ENCODE peak calls at places on chromosomes 1 and 21, in four cellular contexts. M is fibroblast of lung, W is heart right ventricle, T is lung. N is an unnamed sample.
A peak's percentile ranks its signal among the peaks of the same experiment; 100 is the strongest.

GRCh38 chr1:94048413-94049164 is 72.4 kb downstream of the ABCA4 start:
- DNase-seq in M (peak; percentile 15), W (peak; percentile 62), T (no peak), N (no peak)

GRCh38 chr1:116737020-116737854 is 17.0 kb upstream of the CD2 start:
- DNase-seq in M (peak; percentile 50), W (peak; percentile 36), T (no peak), N (peak; percentile 59)

GRCh38 chr1:56911539-56911938 is 54.3 kb downstream of the C8B start:
- DNase-seq in M (no peak), W (no peak), T (no peak), N (no peak)

GRCh38 chr1:56477164-56478111 is 101.9 kb downstream of the PLPP3 start:
- DNase-seq in M (peak; percentile 63), W (peak; percentile 73), T (peak; percentile 74), N (peak; percentile 52)

GRCh38 chr1:193069748-193070394 is 10.5 kb downstream of the RO60 start:
- DNase-seq in M (peak; percentile 26), W (no peak), T (no peak), N (no peak)

GRCh38 chr1:35706846-35707245 is 11.8 kb downstream of the C1orf216 start:
- DNase-seq in M (no peak), W (no peak), T (no peak), N (no peak)

GRCh38 chr1:95440511-95440910 is 206.5 kb downstream of the RWDD3 start:
- DNase-seq in M (no peak), W (no peak), T (no peak), N (no peak)

GRCh38 chr1:115084902-115085505 is 4.3 kb downstream of the TSPAN2 start:
- DNase-seq in M (no peak), W (peak; percentile 21), T (no peak), N (no peak)

GRCh38 chr21:27132270-27132669 is 165.4 kb upstream of the ADAMTS5 start:
- DNase-seq in M (peak; percentile 77), W (no peak), T (no peak), N (no peak)

GRCh38 chr1:3069491-3070303 is 694 bp downstream of the PRDM16 start:
- DNase-seq in M (peak; percentile 75), W (peak; percentile 68), T (peak; percentile 63), N (no peak)

GRCh38 chr1:21089299-21089698 is 87.4 kb downstream of the EIF4G3 start:
- DNase-seq in M (no peak), W (no peak), T (no peak), N (no peak)

GRCh38 chr21:35529141-35529863 is 480.2 kb upstream of the RUNX1 start:
- DNase-seq in M (peak; percentile 58), W (no peak), T (no peak), N (no peak)

GRCh38 chr1:7388488-7389185 is 382.5 kb upstream of the VAMP3 start:
- DNase-seq in M (peak; percentile 22), W (peak; percentile 57), T (no peak), N (peak; percentile 21)

GRCh38 chr1:64881281-64881680 is 85.1 kb downstream of the JAK1 start:
- DNase-seq in M (no peak), W (no peak), T (no peak), N (no peak)

GRCh38 chr1:80961464-80962190 is 839.1 kb upstream of the ADGRL2 start:
- DNase-seq in M (no peak), W (no peak), T (no peak), N (no peak)

GRCh38 chr1:22039594-22040347 is 12.7 kb upstream of the CDC42 start:
- DNase-seq in M (peak; percentile 89), W (peak; percentile 78), T (peak; percentile 85), N (peak; percentile 89)

GRCh38 chr1:40856656-40857302 is 5.4 kb downstream of the CITED4 start:
- DNase-seq in M (no peak), W (no peak), T (no peak), N (no peak)

DNA sequence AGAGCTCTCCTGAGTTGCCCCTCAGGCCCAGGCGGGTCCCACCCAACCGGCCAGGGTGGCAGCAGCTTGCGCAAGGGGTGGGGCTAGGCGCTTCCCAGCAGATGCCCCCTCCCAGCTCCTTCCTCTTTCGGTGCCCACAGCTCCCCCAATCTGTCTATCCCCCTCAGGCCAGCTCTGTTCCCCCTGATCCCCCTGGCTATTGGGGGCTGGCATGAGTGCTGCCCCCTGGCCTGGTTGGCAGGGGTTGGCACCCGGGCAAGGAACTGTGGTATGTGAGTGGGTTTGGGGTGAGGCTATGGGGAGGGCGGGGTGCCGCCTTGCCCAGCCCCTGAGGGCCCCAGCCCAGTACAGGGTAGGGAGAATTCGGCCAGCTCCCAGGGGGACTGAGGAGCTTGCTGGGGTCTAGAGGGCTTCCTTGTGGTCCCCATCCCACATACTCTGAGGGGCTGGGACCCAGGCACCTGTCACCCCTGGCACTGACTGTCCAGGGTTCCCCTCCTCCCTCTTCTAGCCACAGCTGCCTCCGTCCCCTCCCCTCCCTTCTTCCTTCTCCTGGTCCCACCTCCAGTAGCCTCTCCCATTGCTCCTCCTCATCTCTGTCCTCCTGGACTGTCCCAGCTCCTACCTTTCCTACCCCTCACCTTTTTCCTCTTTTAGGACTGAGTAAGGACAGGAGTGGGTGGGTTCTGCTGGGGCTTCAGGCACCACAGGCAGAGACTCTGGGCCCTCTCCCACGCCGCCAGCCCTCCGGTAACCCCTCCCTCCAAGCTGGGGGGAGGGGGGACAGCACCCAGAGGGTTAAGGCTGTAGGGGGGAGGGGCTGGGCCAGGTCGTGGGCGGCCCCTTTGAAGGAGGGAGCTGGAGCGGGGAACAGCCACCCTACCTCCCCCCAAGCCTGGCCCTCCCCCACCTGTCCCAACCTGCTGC is 5.7 kb downstream of the ZBTB7B start:
- DNase-seq in M (no peak), W (no peak), T (no peak), N (no peak)
- H3K4me3 ChIP-seq in M (no peak overlapping the region), W (peak overlapping the region; percentile 19), T (no peak overlapping the region), N (peak overlapping the region; percentile 47)

GRCh38 chr1:38287547-38287946 is 241.0 kb upstream of the POU3F1 start:
- DNase-seq in M (no peak), W (no peak), T (no peak), N (no peak)

GRCh38 chr1:38284953-38285352 is 238.4 kb upstream of the POU3F1 start:
- DNase-seq in M (no peak), W (no peak), T (no peak), N (no peak)

GRCh38 chr1:38287036-38287435 is 240.4 kb upstream of the POU3F1 start:
- DNase-seq in M (no peak), W (no peak), T (no peak), N (no peak)

GRCh38 chr1:38285807-38286530 is 239.4 kb upstream of the POU3F1 start:
- DNase-seq in M (no peak), W (no peak), T (no peak), N (no peak)

GRCh38 chr1:38283736-38284470 is 237.3 kb upstream of the POU3F1 start:
- DNase-seq in M (no peak), W (no peak), T (peak; percentile 26), N (no peak)
- H3K4me3 ChIP-seq in M (no peak overlapping the region), W (no peak overlapping the region), T (no peak overlapping the region), N (no peak overlapping the region)

GRCh38 chr1:160400646-160401486 is 502 bp downstream of the VANGL2 start:
- DNase-seq in M (no peak), W (no peak), T (no peak), N (no peak)
- H3K4me3 ChIP-seq in M (no peak overlapping the region), W (peak overlapping the region; percentile 76), T (peak overlapping the region; percentile 51), N (peak overlapping the region; percentile 86)

GRCh38 chr1:205284420-205285144 is 37.0 kb downstream of the NUAK2 start:
- DNase-seq in M (peak; percentile 92), W (peak; percentile 79), T (peak; percentile 89), N (peak; percentile 72)
- H3K4me3 ChIP-seq in M (no peak overlapping the region), W (no peak overlapping the region), T (no peak overlapping the region), N (no peak overlapping the region)

GRCh38 chr1:47725732-47726495 is 271.3 kb downstream of the TRABD2B start:
- DNase-seq in M (peak; percentile 74), W (peak; percentile 78), T (peak; percentile 75), N (peak; percentile 80)
- H3K4me3 ChIP-seq in M (peak overlapping the region; percentile 8), W (peak overlapping the region; percentile 22), T (no peak overlapping the region), N (peak overlapping the region; percentile 13)

N was measured in stomach.